ENCODE peak calls at places on chromosomes 16 and 17, in eight cellular contexts. T is endothelial cell, K is pancreas, X is AG09309, C is gastrocnemius medialis, H is fibroblast of lung, L is GM20000, S is MM.1S. U is an unnamed sample.
A peak's percentile ranks its signal among the peaks of the same experiment; 100 is the strongest.

GRCh38 chr17:36978810-36979584 is 30.2 kb downstream of the AATF start:
- DNase-seq in T (no peak), K (no peak), X (no peak), C (no peak), H (peak; percentile 11), L (no peak), S (no peak), U (peak; percentile 9)

GRCh38 chr17:38600416-38600815 is 5.3 kb downstream of the SRCIN1 start:
- DNase-seq in T (no peak), K (no peak), X (no peak), C (no peak), H (no peak), L (no peak), S (no peak), U (no peak)

GRCh38 chr17:38732376-38733314 is 2.5 kb downstream of the CISD3 start:
- DNase-seq in T (no peak), K (no peak), X (no peak), C (no peak), H (no peak), L (no peak), S (no peak), U (no peak)

GRCh38 chr17:44797809-44798208 is 32.3 kb downstream of the GJC1 start:
- DNase-seq in T (no peak), K (no peak), X (no peak), C (no peak), H (peak; percentile 43), L (no peak), S (no peak), U (no peak)

GRCh38 chr17:2634361-2634960 is 41.0 kb downstream of the PAFAH1B1 start:
- DNase-seq in T (no peak), K (no peak), X (no peak), C (peak; percentile 83), H (no peak), L (no peak), S (no peak), U (no peak)

GRCh38 chr16:66612422-66612821 is 7.9 kb downstream of the CMTM3 start:
- DNase-seq in T (no peak), K (peak; percentile 83), X (no peak), C (no peak), H (no peak), L (no peak), S (no peak), U (no peak)

GRCh38 chr16:54136276-54136625 is 150.3 kb downstream of the IRX3 start:
- DNase-seq in T (no peak), K (no peak), X (no peak), C (no peak), H (no peak), L (no peak), S (no peak), U (peak; percentile 44)

GRCh38 chr16:83785455-83785854 is 22.3 kb upstream of the HSBP1 start:
- DNase-seq in T (no peak), K (no peak), X (no peak), C (no peak), H (no peak), L (no peak), S (no peak), U (no peak)

GRCh38 chr17:29650407-29650806 is 27.7 kb upstream of the CORO6 start:
- DNase-seq in T (no peak), K (no peak), X (no peak), C (no peak), H (no peak), L (no peak), S (no peak), U (no peak)

GRCh38 chr16:853306-853705 is 52.8 kb upstream of the GNG13 start:
- DNase-seq in T (no peak), K (no peak), X (no peak), C (no peak), H (no peak), L (no peak), S (no peak), U (no peak)

GRCh38 chr17:9273334-9274118 is 252.2 kb downstream of the NTN1 start:
- DNase-seq in T (no peak), K (no peak), X (no peak), C (no peak), H (peak; percentile 59), L (no peak), S (no peak), U (peak; percentile 69)

GRCh38 chr17:55448681-55449080 is 27.0 kb upstream of the MMD start:
- DNase-seq in T (no peak), K (no peak), X (no peak), C (no peak), H (peak; percentile 84), L (no peak), S (no peak), U (no peak)

GRCh38 chr17:21297597-21297996 is 13.1 kb downstream of the MAP2K3 start:
- DNase-seq in T (no peak), K (no peak), X (no peak), C (no peak), H (no peak), L (no peak), S (no peak), U (no peak)

GRCh38 chr16:49575352-49576172 is 202.0 kb downstream of the C16orf78 start:
- DNase-seq in T (no peak), K (no peak), X (no peak), C (no peak), H (no peak), L (peak; percentile 76), S (peak; percentile 69), U (no peak)

GRCh38 chr16:77869997-77870813 is 81.8 kb downstream of the VAT1L start:
- DNase-seq in T (no peak), K (no peak), X (no peak), C (no peak), H (peak; percentile 36), L (no peak), S (no peak), U (peak; percentile 18)

GRCh38 chr17:64097196-64097936 is 32.6 kb downstream of the ERN1 start:
- DNase-seq in T (no peak), K (no peak), X (no peak), C (no peak), H (peak; percentile 83), L (no peak), S (no peak), U (peak; percentile 77)

GRCh38 chr16:22948058-22948602 is 134.2 kb downstream of the HS3ST2 start:
- DNase-seq in T (no peak), K (no peak), X (no peak), C (no peak), H (no peak), L (no peak), S (no peak), U (no peak)

GRCh38 chr16:28935924-28936783 is 4.4 kb downstream of the CD19 start:
- DNase-seq in T (peak; percentile 38), K (peak; percentile 88), X (no peak), C (peak; percentile 56), H (peak; percentile 57), L (peak; percentile 91), S (peak; percentile 57), U (peak; percentile 77)

GRCh38 chr17:57281887-57282653 is 25.7 kb downstream of the MSI2 start:
- DNase-seq in T (no peak), K (no peak), X (no peak), C (peak; percentile 43), H (no peak), L (no peak), S (no peak), U (no peak)

GRCh38 chr17:42422412-42422957 is 571 bp downstream of the CAVIN1 start:
- DNase-seq in T (peak; percentile 41), K (peak; percentile 67), X (no peak), C (no peak), H (no peak), L (no peak), S (peak; percentile 18), U (no peak)

GRCh38 chr16:75247249-75247648 is 4.2 kb downstream of the BCAR1 start:
- DNase-seq in T (no peak), K (peak; percentile 60), X (no peak), C (no peak), H (no peak), L (no peak), S (no peak), U (no peak)

GRCh38 chr16:73949574-73950348 is 346.9 kb upstream of the PSMD7 start:
- DNase-seq in T (no peak), K (no peak), X (peak; percentile 96), C (peak; percentile 25), H (peak; percentile 98), L (no peak), S (no peak), U (peak; percentile 63)

GRCh38 chr16:80033783-80034468 is 433.4 kb upstream of the MAF start:
- DNase-seq in T (no peak), K (no peak), X (no peak), C (no peak), H (no peak), L (no peak), S (no peak), U (no peak)
- TF ChIP-seq CTCF in T (no peak), K (no peak), X (no peak), C (no peak), H (no peak), L (no peak), S (no peak), U (no peak)

GRCh38 chr17:73003487-73003886 is 89.0 kb downstream of the SLC39A11 start:
- DNase-seq in T (no peak), K (no peak), X (no peak), C (no peak), H (no peak), L (no peak), S (no peak), U (no peak)
- TF ChIP-seq CTCF in T (no peak), K (no peak), X (no peak), C (no peak), H (no peak), L (no peak), S (no peak), U (no peak)

GRCh38 chr17:7393613-7394451 is 493 bp downstream of the PLSCR3 start:
- DNase-seq in T (no peak), K (no peak), X (no peak), C (no peak), H (no peak), L (peak; percentile 89), S (peak; percentile 57), U (no peak)
- TF ChIP-seq CTCF in T (no peak), K (no peak), X (peak; percentile 31), C (no peak), H (peak; percentile 5), L (no peak), S (no peak), U (no peak)

GRCh38 chr17:80478487-80479245 is 2.3 kb upstream of the NPTX1 start:
- DNase-seq in T (no peak), K (no peak), X (no peak), C (no peak), H (no peak), L (no peak), S (no peak), U (no peak)

GRCh38 chr17:80475949-80476876 is at the start of gene NPTX1:
- DNase-seq in T (no peak), K (peak; percentile 76), X (no peak), C (no peak), H (no peak), L (peak; percentile 69), S (no peak), U (no peak)

GRCh38 chr17:80479246-80479566 is 2.8 kb upstream of the NPTX1 start:
- DNase-seq in T (no peak), K (no peak), X (no peak), C (no peak), H (no peak), L (no peak), S (no peak), U (no peak)

GRCh38 chr17:80476877-80477646 is 655 bp upstream of the NPTX1 start:
- DNase-seq in T (peak; percentile 40), K (peak; percentile 65), X (no peak), C (no peak), H (no peak), L (peak; percentile 67), S (no peak), U (no peak)

GRCh38 chr17:80477647-80478478 is 1.5 kb upstream of the NPTX1 start:
- DNase-seq in T (peak; percentile 67), K (peak; percentile 68), X (no peak), C (no peak), H (peak; percentile 49), L (peak; percentile 76), S (no peak), U (peak; percentile 46)
- TF ChIP-seq CTCF in T (no peak), K (no peak), X (peak; percentile 69), C (peak; percentile 70), H (peak; percentile 58), L (no peak), S (no peak), U (peak; percentile 40)